ENCODE peak calls at places on chromosomes 4 and X, in four cellular contexts. N, H, O and U are unnamed samples.

GRCh38 chr4:26822546-26822945 is 38.1 kb upstream of the STIM2 start:
- DNase-seq in O (no peak), H (no peak), N (no peak), U (no peak)

GRCh38 chrX:28498658-28499057 is 88.6 kb upstream of the IL1RAPL1 start:
- DNase-seq in O (no peak), H (no peak), N (no peak), U (no peak)

GRCh38 chr4:155972098-155972497 is 18.4 kb upstream of the CTSO start:
- DNase-seq in N (peak; percentile 78), H (no peak), O (peak; percentile 30), U (no peak)

GRCh38 chr4:14254252-14254651 is 626.7 kb upstream of the BOD1L1 start:
- DNase-seq in N (no peak), O (peak; percentile 35), H (no peak), U (peak; percentile 7)

GRCh38 chr4:140018931-140019618 is 134.9 kb downstream of the MAML3 start:
- DNase-seq in N (no peak), H (peak; percentile 63), O (peak; percentile 20), U (no peak)

GRCh38 chrX:70172226-70172625 is 5.1 kb upstream of the DGAT2L6 start:
- DNase-seq in N (peak; percentile 10), O (no peak), H (no peak), U (no peak)

GRCh38 chr4:168694669-168695068 is 197.8 kb downstream of the PALLD start:
- DNase-seq in N (peak; percentile 96), O (no peak), H (no peak), U (no peak)

GRCh38 chrX:136652822-136653723 is 5.1 kb downstream of the CD40LG start:
- DNase-seq in H (no peak), O (no peak), N (no peak), U (no peak)

GRCh38 chrX:155048997-155049619 is 21.8 kb downstream of the CMC4 start:
- DNase-seq in H (peak; percentile 29), O (peak; percentile 57), N (peak; percentile 36), U (peak; percentile 7)

GRCh38 chr4:151537726-151538125 is 128.8 kb downstream of the FHIP1A start:
- DNase-seq in N (peak; percentile 43), H (no peak), O (peak; percentile 67), U (peak; percentile 49)

GRCh38 chrX:19865567-19866363 is 21.6 kb downstream of the SH3KBP1 start:
- DNase-seq in H (no peak), O (peak; percentile 1), N (no peak), U (peak; percentile 12)

GRCh38 chr4:185911556-185912064 is 99.6 kb upstream of the SORBS2 start:
- DNase-seq in H (no peak), O (no peak), N (peak; percentile 28), U (no peak)

GRCh38 chrX:53713987-53714579 is 27.6 kb upstream of the HUWE1 start:
- DNase-seq in H (no peak), O (no peak), N (no peak), U (no peak)

GRCh38 chr4:102825261-102826071 is 1.9 kb downstream of the UBE2D3 start:
- DNase-seq in O (peak; percentile 74), H (peak; percentile 45), N (peak; percentile 77), U (peak; percentile 40)

GRCh38 chr4:182212211-182212761 is 30.9 kb upstream of the TENM3 start:
- DNase-seq in H (peak; percentile 47), O (no peak), N (peak; percentile 90), U (no peak)

GRCh38 chr4:130071746-130072145 is 975.8 kb downstream of the C4orf33 start:
- DNase-seq in H (no peak), O (no peak), N (no peak), U (no peak)

GRCh38 chr4:7244343-7244680 is 52.0 kb downstream of the SORCS2 start:
- DNase-seq in O (peak; percentile 17), N (no peak), H (no peak), U (no peak)

GRCh38 chr4:88522702-88523324 is 763 bp downstream of the PYURF start:
- DNase-seq in N (peak; percentile 45), O (peak; percentile 42), H (peak; percentile 12), U (peak; percentile 9)

GRCh38 chr4:97105716-97106115 is 1037.6 kb downstream of the STPG2 start:
- DNase-seq in N (no peak), H (no peak), O (peak; percentile 61), U (peak; percentile 17)

GRCh38 chr4:185134176-185134869 is 8.7 kb upstream of the SLC25A4 start:
- DNase-seq in H (peak; percentile 41), O (peak; percentile 73), N (peak; percentile 44), U (peak; percentile 70)

GRCh38 chr4:56261027-56261426 is 126.3 kb downstream of the AASDH start:
- DNase-seq in H (no peak), N (no peak), O (no peak), U (no peak)

GRCh38 chr4:133969202-133969873 is 232.3 kb downstream of the PABPC4L start:
- DNase-seq in O (peak; percentile 3), N (peak; percentile 25), H (no peak), U (no peak)

GRCh38 chrX:118181030-118181429 is 64.4 kb upstream of the KLHL13 start:
- DNase-seq in O (no peak), N (no peak), H (no peak), U (no peak)

GRCh38 chr4:20180509-20180908 is 71.2 kb upstream of the SLIT2 start:
- DNase-seq in N (no peak), H (no peak), O (no peak), U (no peak)

GRCh38 chr4:78612398-78613005 is 60.9 kb downstream of the ANXA3 start:
- DNase-seq in N (peak; percentile 55), O (peak; percentile 23), H (peak; percentile 27), U (no peak)

GRCh38 chr4:100509386-100509785 is 8.4 kb downstream of the EMCN start:
- DNase-seq in N (no peak), H (no peak), O (no peak), U (no peak)